ENCODE peak calls at places on chromosomes 5 and 9, in eight cellular contexts. H is left lung; K is colonic mucosa; X is lower lobe of right lung; J is CD8-positive, alpha-beta memory T cell; L is fibroblast of lung; B is PC-3; C is MM.1S. T is an unnamed sample. For H3K4me1, the result is how much of the 10 kb centered on the place peaks cover.

GRCh38 chr5:32323741-32324140 is 11.0 kb upstream of the MTMR12 start:
- DNase-seq in B (no peak), H (no peak), X (no peak), L (no peak), C (no peak), K (no peak), J (no peak), T (no peak)

GRCh38 chr5:57010786-57011185 is 58.9 kb upstream of the MIER3 start:
- DNase-seq in K (no peak), L (no peak), J (no peak), H (no peak), C (no peak), X (no peak), B (no peak), T (no peak)

GRCh38 chr9:119375892-119376291 is 6.7 kb upstream of the BRINP1 start:
- DNase-seq in J (no peak), L (peak), B (peak), H (no peak), C (no peak), K (no peak), X (no peak), T (peak)

GRCh38 chr5:130335116-130335515 is 430.9 kb downstream of the CHSY3 start:
- DNase-seq in B (peak), J (no peak), K (no peak), X (no peak), L (peak), H (no peak), C (no peak), T (peak)

GRCh38 chr9:125430611-125431305 is 169.1 kb downstream of the GAPVD1 start:
- DNase-seq in B (no peak), H (no peak), J (no peak), K (no peak), X (peak), L (no peak), C (no peak), T (no peak)

GRCh38 chr5:144141581-144141980 is 28.9 kb downstream of the YIPF5 start:
- DNase-seq in J (no peak), X (no peak), L (no peak), C (no peak), H (no peak), K (no peak), B (no peak), T (no peak)

GRCh38 chr5:82365744-82366228 is 87.6 kb upstream of the RPS23 start:
- DNase-seq in B (peak), H (no peak), L (peak), J (no peak), X (no peak), C (no peak), K (no peak), T (peak)

GRCh38 chr5:151213803-151214613 is 9.9 kb downstream of the CCDC69 start:
- DNase-seq in B (no peak), J (peak), H (peak), C (peak), X (peak), L (peak), K (peak), T (peak)

GRCh38 chr5:10594591-10595210 is 30.8 kb downstream of the ANKRD33B start:
- DNase-seq in K (no peak), B (no peak), H (no peak), L (peak), C (no peak), X (no peak), J (no peak), T (no peak)

GRCh38 chr5:175456105-175456504 is 12.1 kb upstream of the DRD1 start:
- DNase-seq in J (no peak), K (no peak), X (no peak), B (no peak), C (no peak), L (no peak), H (no peak), T (no peak)

GRCh38 chr9:91298304-91298703 is 63.4 kb downstream of the AUH start:
- DNase-seq in C (no peak), L (peak), K (no peak), J (no peak), X (no peak), H (no peak), B (no peak), T (no peak)

GRCh38 chr5:178895615-178896571 is at the start of gene ZFP2:
- DNase-seq in C (no peak), X (peak), B (peak), J (no peak), L (peak), K (peak), H (peak), T (peak)

GRCh38 chr9:136087741-136088480 is 7.2 kb downstream of the NACC2 start:
- DNase-seq in J (no peak), B (no peak), C (no peak), X (peak), K (no peak), H (peak), L (no peak), T (no peak)

GRCh38 chr5:27129926-27130325 is 91.5 kb upstream of the CDH9 start:
- DNase-seq in X (no peak), J (no peak), B (no peak), K (no peak), C (no peak), H (no peak), L (peak), T (no peak)

GRCh38 chr9:89116064-89116817 is 62.4 kb downstream of the SHC3 start:
- DNase-seq in H (no peak), B (no peak), C (no peak), X (no peak), K (no peak), L (peak), J (no peak), T (no peak)

GRCh38 chr5:35339616-35340100 is 109.4 kb upstream of the PRLR start:
- DNase-seq in H (no peak), K (no peak), C (no peak), L (no peak), X (no peak), B (no peak), J (no peak), T (peak)

GRCh38 chr5:35341189-35341588 is 110.9 kb upstream of the PRLR start:
- DNase-seq in B (no peak), C (no peak), L (no peak), H (no peak), K (no peak), J (no peak), X (no peak), T (no peak)

GRCh38 chr5:35339006-35339405 is 108.7 kb upstream of the PRLR start:
- DNase-seq in C (no peak), J (no peak), B (no peak), H (no peak), X (no peak), L (no peak), K (no peak), T (no peak)

GRCh38 chr5:35345222-35345621 is 114.9 kb upstream of the PRLR start:
- DNase-seq in J (no peak), L (no peak), B (peak), C (no peak), X (no peak), H (no peak), K (no peak), T (no peak)

GRCh38 chr5:35342664-35343063 is 112.4 kb upstream of the PRLR start:
- DNase-seq in J (no peak), L (no peak), B (no peak), X (no peak), C (no peak), K (no peak), H (no peak), T (no peak)
- H3K4me1 ChIP-seq in J (under half), L (under half), B (under half), X (under half), C (under half), K (under half), H (under half), T (under half)

GRCh38 chr9:127837346-127837745 is 17.1 kb downstream of the ENG start:
- DNase-seq in C (no peak), H (no peak), X (no peak), L (peak), J (no peak), K (no peak), B (no peak), T (no peak)
- H3K4me1 ChIP-seq in C (under half), H (half or more), X (half or more), L (under half), J (under half), K (under half), B (under half), T (under half)

DNA sequence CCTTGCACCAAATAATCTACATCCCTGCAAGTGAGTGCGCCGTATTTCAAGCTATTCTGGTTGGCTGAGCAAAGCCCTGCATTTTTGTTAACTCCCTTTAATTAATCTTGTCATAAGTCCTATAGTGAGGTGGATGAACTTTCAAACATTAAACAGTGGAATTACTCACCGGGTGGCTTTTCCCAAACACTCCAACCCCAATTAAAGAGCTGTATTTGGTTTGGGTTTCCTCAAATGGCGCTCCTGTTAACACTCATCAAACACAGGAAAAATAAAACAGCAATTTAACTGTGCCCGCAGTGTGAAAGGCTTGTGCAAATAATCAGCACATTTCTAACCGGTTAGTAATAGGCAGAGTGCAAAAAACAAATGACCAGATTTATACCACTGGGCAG is 662.7 kb upstream of the ZNF608 start:
- DNase-seq in J (no peak), K (no peak), L (no peak), C (no peak), X (no peak), H (no peak), B (no peak), T (no peak)
- H3K4me1 ChIP-seq in J (under half), K (under half), L (under half), C (half or more), X (under half), H (under half), B (half or more), T (under half)

DNA sequence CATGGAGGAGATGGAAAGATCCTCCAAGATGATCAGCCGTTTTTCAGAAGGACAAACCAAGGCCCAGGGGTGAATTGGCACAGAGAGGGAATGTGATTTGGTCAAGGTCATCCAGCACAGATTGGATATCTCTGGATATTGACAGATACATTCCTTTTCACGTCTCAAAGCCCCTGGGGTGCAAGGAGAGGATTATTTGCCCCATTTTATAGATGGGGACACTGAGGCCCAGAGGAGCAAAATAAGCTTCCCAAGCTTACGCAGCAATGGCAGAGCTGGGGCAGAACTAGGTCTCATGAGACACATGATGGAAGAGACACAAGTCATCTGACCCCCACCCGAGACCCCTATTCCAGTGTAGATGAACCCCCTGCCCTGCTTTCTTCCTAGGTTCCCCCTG is 895 bp upstream of the PDGFRB start:
- DNase-seq in B (no peak), C (no peak), L (no peak), X (no peak), K (no peak), H (no peak), J (no peak), T (no peak)
- H3K4me1 ChIP-seq in B (under half), C (under half), L (under half), X (under half), K (under half), H (under half), J (under half), T (under half)

GRCh38 chr5:139273572-139274264 is 19.8 kb upstream of the MATR3 start:
- DNase-seq in L (peak), K (peak), B (peak), C (peak), H (peak), X (peak), J (peak), T (peak)
- H3K4me1 ChIP-seq in L (under half), K (under half), B (half or more), C (under half), H (half or more), X (under half), J (under half), T (under half)

GRCh38 chr5:132439521-132440206 is 50.9 kb downstream of the IRF1 start:
- DNase-seq in B (peak), J (no peak), H (no peak), L (peak), C (no peak), K (no peak), X (no peak), T (no peak)

GRCh38 chr5:132438931-132439330 is 51.6 kb downstream of the IRF1 start:
- DNase-seq in X (no peak), H (no peak), L (no peak), J (no peak), B (no peak), C (no peak), K (no peak), T (no peak)

GRCh38 chr5:132435891-132436290 is 54.7 kb downstream of the IRF1 start:
- DNase-seq in C (no peak), L (no peak), X (no peak), B (no peak), J (no peak), H (no peak), K (no peak), T (no peak)

GRCh38 chr5:132436936-132437335 is 53.6 kb downstream of the IRF1 start:
- DNase-seq in X (no peak), K (no peak), C (no peak), H (no peak), L (no peak), B (no peak), J (no peak), T (no peak)

GRCh38 chr5:132437604-132438275 is 52.8 kb downstream of the IRF1 start:
- DNase-seq in B (no peak), C (peak), J (peak), K (peak), H (peak), X (peak), L (peak), T (no peak)
- H3K4me1 ChIP-seq in B (under half), C (half or more), J (half or more), K (under half), H (half or more), X (half or more), L (under half), T (under half)

DNA sequence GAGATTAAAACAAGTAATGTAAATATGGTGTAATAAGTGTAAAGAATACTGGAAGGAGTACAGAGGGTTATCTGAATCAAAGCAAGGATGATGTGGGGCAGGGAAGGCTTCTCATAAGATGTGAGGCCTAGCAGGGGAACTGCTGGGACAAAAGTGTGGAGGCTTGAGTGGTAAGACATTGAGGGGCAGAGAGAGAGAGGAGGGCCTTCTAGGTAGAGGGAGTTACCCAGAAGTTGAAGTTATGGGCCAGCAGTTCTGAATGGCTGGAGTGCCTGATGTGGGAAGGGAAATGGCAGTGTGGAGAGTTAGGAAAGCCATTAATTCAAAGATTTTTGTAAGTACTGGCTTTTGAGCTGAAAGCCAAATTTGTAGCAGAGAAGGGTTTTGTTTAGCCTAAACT is 36.8 kb downstream of the CPEB4 start:
- DNase-seq in J (no peak), H (no peak), K (no peak), B (no peak), X (no peak), C (no peak), L (no peak), T (no peak)
- H3K4me1 ChIP-seq in J (under half), H (half or more), K (under half), B (under half), X (half or more), C (half or more), L (under half), T (under half)

GRCh38 chr5:123514615-123515355 is 2.8 kb downstream of the CSNK1G3 start:
- DNase-seq in K (no peak), J (no peak), X (no peak), C (no peak), H (no peak), B (peak), L (no peak), T (no peak)
- H3K4me1 ChIP-seq in K (under half), J (under half), X (under half), C (under half), H (under half), B (under half), L (under half), T (under half)

DNA sequence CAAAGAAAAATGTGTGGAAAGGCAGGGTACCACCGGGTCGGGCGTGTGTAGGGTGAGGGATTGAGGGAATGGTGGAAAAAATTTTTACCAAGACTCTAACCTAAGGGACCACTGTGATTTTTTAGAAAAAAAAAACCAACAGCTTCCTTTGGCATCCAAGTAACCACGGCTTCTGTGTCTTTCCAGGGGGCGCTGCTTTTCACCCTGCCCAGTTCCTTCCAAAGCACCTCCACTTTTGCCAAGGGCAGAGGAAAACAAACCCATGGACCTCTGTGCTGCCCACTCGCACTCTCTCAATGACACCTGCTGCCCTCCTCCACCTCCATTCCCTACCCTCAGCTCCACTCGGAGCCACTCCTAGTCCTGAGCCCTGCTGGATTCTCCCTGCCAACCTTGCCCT is 381.0 kb downstream of the ENC1 start:
- DNase-seq in C (no peak), K (no peak), J (no peak), L (no peak), B (no peak), X (no peak), H (no peak), T (no peak)
- H3K4me1 ChIP-seq in C (half or more), K (under half), J (under half), L (under half), B (under half), X (under half), H (under half), T (under half)

GRCh38 chr9:114385412-114386181 is 2.2 kb downstream of the AKNA start:
- DNase-seq in J (peak), C (peak), X (peak), K (peak), L (peak), B (peak), H (peak), T (peak)

GRCh38 chr9:114384836-114385411 is 2.9 kb downstream of the AKNA start:
- DNase-seq in J (no peak), B (no peak), K (no peak), C (peak), L (no peak), X (no peak), H (no peak), T (no peak)

GRCh38 chr9:114387678-114388431 is at the start of gene AKNA:
- DNase-seq in K (peak), C (peak), J (peak), X (peak), B (no peak), H (peak), L (peak), T (peak)

GRCh38 chr9:114386886-114387677 is 700 bp downstream of the AKNA start:
- DNase-seq in K (peak), H (peak), J (no peak), C (peak), B (no peak), L (peak), X (peak), T (no peak)

GRCh38 chr9:114386361-114386885 is 1.4 kb downstream of the AKNA start:
- DNase-seq in C (peak), H (no peak), B (no peak), L (no peak), J (no peak), K (no peak), X (no peak), T (no peak)
- H3K4me1 ChIP-seq in C (under half), H (half or more), B (under half), L (under half), J (half or more), K (under half), X (half or more), T (under half)

T was measured in foreskin keratinocyte.